ENCODE peak calls at places on chromosome 18, in four cellular contexts. H is uterus, W is HCT116, B is heart left ventricle. J is an unnamed sample.
A peak's percentile ranks its signal among the peaks of the same experiment; 100 is the strongest.

GRCh38 chr18:27994571-27994970 is 182.4 kb downstream of the CDH2 start:
- DNase-seq in H (no peak), W (no peak), B (no peak), J (no peak)

GRCh38 chr18:35526476-35527120 is 28.8 kb upstream of the INO80C start:
- DNase-seq in H (peak; percentile 56), W (no peak), B (no peak), J (peak; percentile 33)

GRCh38 chr18:23066504-23067039 is 68.7 kb upstream of the CABLES1 start:
- DNase-seq in H (no peak), W (no peak), B (no peak), J (peak; percentile 24)

GRCh38 chr18:5197032-5197434 is at the start of gene AKAIN1:
- DNase-seq in H (no peak), W (no peak), B (peak; percentile 72), J (peak; percentile 17)

GRCh38 chr18:63109789-63110188 is 209.8 kb downstream of the BCL2 start:
- DNase-seq in H (no peak), W (no peak), B (no peak), J (no peak)

GRCh38 chr18:42915240-42915791 is 200.2 kb downstream of the RIT2 start:
- DNase-seq in H (no peak), W (no peak), B (no peak), J (no peak)

GRCh38 chr18:27967938-27968803 is 208.8 kb downstream of the CDH2 start:
- DNase-seq in H (no peak), W (no peak), B (no peak), J (no peak)

GRCh38 chr18:12726774-12727550 is 24.1 kb downstream of the PSMG2 start:
- DNase-seq in H (peak; percentile 61), W (peak; percentile 49), B (no peak), J (peak; percentile 72)

GRCh38 chr18:7325126-7325430 is 94.2 kb downstream of the LRRC30 start:
- DNase-seq in H (no peak), W (no peak), B (no peak), J (no peak)

GRCh38 chr18:35672897-35673296 is 91.4 kb downstream of the GALNT1 start:
- DNase-seq in H (no peak), W (no peak), B (no peak), J (no peak)

DNA sequence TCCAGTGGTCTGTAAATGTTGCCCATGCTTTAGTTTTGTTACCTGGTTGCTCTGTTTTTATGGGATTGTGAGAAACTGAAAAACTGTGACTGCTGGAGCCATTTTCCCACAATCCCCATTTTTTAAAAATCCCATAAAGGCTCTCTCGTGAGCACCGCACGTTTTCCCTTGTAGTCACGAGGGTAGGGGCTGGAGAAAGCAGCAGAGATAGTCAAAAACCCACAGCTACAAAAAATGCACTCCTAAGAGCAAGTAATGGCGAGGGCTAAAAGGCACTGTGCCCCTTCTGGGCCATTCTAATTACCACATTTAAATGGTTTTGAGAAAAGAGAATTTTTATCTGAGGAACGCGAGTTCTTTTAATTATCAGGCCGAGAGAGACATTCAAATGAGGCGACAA is 1.8 kb upstream of the CTDP1 start:
- DNase-seq in H (no peak), W (no peak), B (no peak), J (no peak)
- H3K4me3 ChIP-seq in H (no peak overlapping the region), W (peak overlapping the region; percentile 87), B (no peak overlapping the region), J (no peak overlapping the region)

GRCh38 chr18:11689972-11690570 is 1.0 kb downstream of the GNAL start:
- DNase-seq in H (no peak), W (no peak), B (no peak), J (no peak)
- H3K27ac ChIP-seq in H (peak overlapping the region; percentile 42), W (peak overlapping the region; percentile 19), B (no peak overlapping the region), J (no peak overlapping the region)

DNA sequence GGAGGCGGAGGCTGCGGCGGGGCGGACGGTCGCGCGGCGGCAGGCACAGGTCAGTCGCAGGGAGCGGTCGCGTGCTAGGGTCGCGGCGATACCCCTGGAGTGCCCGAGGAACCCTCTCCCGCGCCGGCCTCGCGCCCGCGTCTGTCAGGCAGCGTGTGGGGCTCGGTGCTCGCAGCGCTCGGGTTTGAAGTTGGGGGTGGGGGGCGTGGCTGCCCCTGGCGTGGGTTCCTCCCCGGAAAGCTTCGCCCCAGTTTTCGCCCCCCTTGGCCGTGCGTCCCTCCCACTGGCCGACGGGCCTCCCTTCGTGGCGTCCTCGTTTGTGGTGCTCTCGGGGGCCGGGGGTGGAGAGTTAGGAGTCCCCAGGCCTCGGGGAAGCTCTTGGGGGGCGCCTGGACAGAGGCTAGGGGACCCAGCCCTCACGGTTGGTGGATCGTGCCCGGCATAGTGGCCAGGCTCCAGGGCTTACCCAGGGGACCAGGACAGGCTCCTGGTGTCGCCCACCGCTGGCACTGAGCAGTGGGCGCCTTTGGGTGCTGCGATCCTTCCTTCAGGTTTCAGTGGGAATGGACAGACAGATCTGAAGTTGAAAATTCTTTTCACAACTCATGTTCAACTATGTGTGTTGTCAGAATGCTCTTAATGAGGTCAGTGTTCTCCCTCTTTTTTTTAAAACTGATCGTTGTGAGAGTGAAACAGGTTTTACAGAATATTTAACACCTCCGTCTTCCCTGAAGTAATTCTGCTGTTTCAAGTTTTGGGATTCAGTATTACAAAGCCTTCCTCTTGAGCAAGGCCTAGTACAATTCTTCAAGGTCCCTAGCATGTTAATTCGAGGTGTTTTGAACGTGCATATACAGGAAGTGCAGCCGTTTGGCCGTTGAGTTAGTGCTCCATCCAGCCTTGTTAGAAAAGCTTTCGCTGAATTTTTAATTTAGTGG is 599 bp downstream of the RALBP1 start:
- DNase-seq in H (no peak), W (no peak), B (no peak), J (peak; percentile 16)
- TF ChIP-seq POLR2A in H (no peak), W (no peak), B (no peak), J (no peak)

GRCh38 chr18:8946046-8946838 is 156.3 kb upstream of the NDUFV2 start:
- DNase-seq in H (no peak), W (no peak), B (no peak), J (no peak)
- H3K4me3 ChIP-seq in H (no peak overlapping the region), W (no peak overlapping the region), B (no peak overlapping the region), J (no peak overlapping the region)

GRCh38 chr18:31578126-31578525 is 13.6 kb upstream of the TTR start:
- DNase-seq in H (no peak), W (no peak), B (no peak), J (no peak)
- H3K27ac ChIP-seq in H (no peak overlapping the region), W (no peak overlapping the region), B (no peak overlapping the region), J (no peak overlapping the region)